ENCODE peak calls at places on chromosomes 3 and 15, in eight cellular contexts. N is transverse colon; R is right cardiac atrium; S is EL; C is GM20000; G is activated CD4-positive, alpha-beta T cell treated with anti-CD3 and anti-CD28 coated beads for 48 hours; K is body of pancreas; Q is cardiac muscle cell. L is an unnamed sample.

GRCh38 chr3:154971771-154972326 is 108.3 kb upstream of the MME start:
- DNase-seq in N (no peak), R (no peak), S (peak; percentile 63), C (no peak), G (no peak), K (no peak), Q (peak; percentile 79), L (no peak)

GRCh38 chr3:46848271-46849097 is 14.8 kb downstream of the MYL3 start:
- DNase-seq in N (no peak), R (peak; percentile 77), S (peak; percentile 93), C (no peak), G (peak; percentile 73), K (no peak), Q (peak; percentile 98), L (peak; percentile 19)

GRCh38 chr15:24761704-24762302 is 86.2 kb downstream of the NPAP1 start:
- DNase-seq in N (no peak), R (no peak), S (no peak), C (peak; percentile 7), G (no peak), K (no peak), Q (peak; percentile 6), L (no peak)

GRCh38 chr15:94083467-94083991 is 147.8 kb upstream of the MCTP2 start:
- DNase-seq in N (peak; percentile 19), R (no peak), S (peak; percentile 2), C (no peak), G (no peak), K (no peak), Q (peak; percentile 10), L (no peak)

GRCh38 chr3:186570941-186571643 is 572 bp downstream of the DNAJB11 start:
- DNase-seq in N (peak; percentile 11), R (no peak), S (no peak), C (no peak), G (no peak), K (no peak), Q (no peak), L (no peak)

GRCh38 chr3:53764376-53764775 is 81.8 kb downstream of the CHDH start:
- DNase-seq in N (no peak), R (no peak), S (no peak), C (no peak), G (no peak), K (peak; percentile 40), Q (no peak), L (no peak)

GRCh38 chr15:35827156-35827555 is 281.2 kb upstream of the DPH6 start:
- DNase-seq in N (no peak), R (no peak), S (peak; percentile 21), C (no peak), G (no peak), K (no peak), Q (peak; percentile 31), L (no peak)

GRCh38 chr3:13536832-13537231 is 12.1 kb upstream of the FBLN2 start:
- DNase-seq in N (no peak), R (no peak), S (no peak), C (no peak), G (no peak), K (no peak), Q (peak; percentile 65), L (no peak)

GRCh38 chr3:125679258-125679657 is 84.0 kb upstream of the OSBPL11 start:
- DNase-seq in N (no peak), R (no peak), S (no peak), C (no peak), G (no peak), K (no peak), Q (no peak), L (no peak)

GRCh38 chr3:69033470-69033869 is 18.7 kb downstream of the TMF1 start:
- DNase-seq in N (no peak), R (no peak), S (peak; percentile 84), C (no peak), G (peak; percentile 32), K (no peak), Q (peak; percentile 70), L (no peak)

GRCh38 chr3:51637941-51638471 is 33.0 kb upstream of the TEX264 start:
- DNase-seq in N (peak; percentile 35), R (no peak), S (peak; percentile 56), C (peak; percentile 69), G (peak; percentile 43), K (peak; percentile 20), Q (peak; percentile 71), L (peak; percentile 72)

GRCh38 chr3:143594217-143594616 is 254.1 kb downstream of the SLC9A9 start:
- DNase-seq in N (peak; percentile 51), R (no peak), S (no peak), C (no peak), G (no peak), K (peak; percentile 22), Q (no peak), L (no peak)

GRCh38 chr15:40232625-40233070 is 6.2 kb upstream of the PAK6 start:
- DNase-seq in N (no peak), R (peak; percentile 62), S (no peak), C (no peak), G (no peak), K (no peak), Q (peak; percentile 54), L (no peak)

GRCh38 chr3:165753560-165753959 is 83.7 kb downstream of the BCHE start:
- DNase-seq in N (no peak), R (no peak), S (no peak), C (no peak), G (no peak), K (no peak), Q (peak; percentile 3), L (no peak)

GRCh38 chr3:196541684-196542445 is 26.5 kb downstream of the WDR53 start:
- DNase-seq in N (no peak), R (no peak), S (no peak), C (no peak), G (no peak), K (no peak), Q (no peak), L (no peak)

GRCh38 chr3:172464306-172464705 is 16.1 kb upstream of the GHSR start:
- DNase-seq in N (no peak), R (no peak), S (no peak), C (no peak), G (no peak), K (no peak), Q (no peak), L (no peak)

GRCh38 chr3:43522702-43523362 is 99.0 kb downstream of the ANO10 start:
- DNase-seq in N (no peak), R (no peak), S (peak; percentile 27), C (no peak), G (no peak), K (no peak), Q (peak; percentile 37), L (no peak)

GRCh38 chr15:90891346-90891949 is 7.1 kb downstream of the FES start:
- DNase-seq in N (no peak), R (no peak), S (no peak), C (no peak), G (no peak), K (no peak), Q (no peak), L (no peak)

GRCh38 chr3:47261301-47261700 is 21.3 kb downstream of the KIF9 start:
- DNase-seq in N (no peak), R (no peak), S (peak; percentile 73), C (no peak), G (no peak), K (no peak), Q (no peak), L (no peak)

GRCh38 chr3:160163259-160163878 is 61.9 kb upstream of the C3orf80 start:
- DNase-seq in N (no peak), R (no peak), S (peak; percentile 33), C (no peak), G (no peak), K (no peak), Q (peak; percentile 63), L (peak; percentile 12)

GRCh38 chr15:77646104-77646694 is 13.5 kb upstream of the LINGO1 start:
- DNase-seq in N (no peak), R (no peak), S (no peak), C (no peak), G (no peak), K (no peak), Q (no peak), L (no peak)

GRCh38 chr3:17557749-17558463 is 184.5 kb downstream of the TBC1D5 start:
- DNase-seq in N (no peak), R (no peak), S (no peak), C (no peak), G (no peak), K (no peak), Q (no peak), L (no peak)

GRCh38 chr3:182248349-182248880 is 536.7 kb downstream of the SOX2 start:
- DNase-seq in N (no peak), R (no peak), S (no peak), C (peak; percentile 21), G (no peak), K (no peak), Q (no peak), L (peak; percentile 35)

GRCh38 chr3:107044587-107045119 is 332.6 kb upstream of the CCDC54 start:
- DNase-seq in N (no peak), R (no peak), S (no peak), C (no peak), G (no peak), K (no peak), Q (no peak), L (no peak)

GRCh38 chr3:186596568-186597287 is 16.1 kb upstream of the AHSG start:
- DNase-seq in N (no peak), R (no peak), S (peak; percentile 6), C (no peak), G (no peak), K (no peak), Q (peak; percentile 57), L (no peak)

L was measured in OCI-LY7.